ENCODE peak calls at places on chromosomes 6 and 20, in nine cellular contexts. One of them, this sample, is unnamed.

GRCh38 chr6:7183707-7184106 is 75.9 kb downstream of the RREB1 start:
- DNase-seq in tibial nerve: no peak
- DNase-seq in astrocyte of the spinal cord: no peak
- DNase-seq in HCT116: no peak
- DNase-seq in AG04450: no peak
- DNase-seq in upper lobe of left lung: no peak
- DNase-seq in fibroblast of lung: no peak
- DNase-seq in cardiac fibroblast: no peak
- DNase-seq in bronchial epithelial cell: peak; percentile 38
- DNase-seq in this sample: no peak

GRCh38 chr20:44302026-44302669 is 8.9 kb downstream of the FITM2 start:
- DNase-seq in upper lobe of left lung: no peak
- DNase-seq in fibroblast of lung: no peak
- DNase-seq in AG04450: no peak
- DNase-seq in bronchial epithelial cell: peak; percentile 57
- DNase-seq in HCT116: no peak
- DNase-seq in astrocyte of the spinal cord: no peak
- DNase-seq in tibial nerve: no peak
- DNase-seq in cardiac fibroblast: no peak
- DNase-seq in this sample: no peak

GRCh38 chr6:30615958-30616810 is 859 bp downstream of the PPP1R10 start:
- DNase-seq in tibial nerve: no peak
- DNase-seq in HCT116: no peak
- DNase-seq in bronchial epithelial cell: no peak
- DNase-seq in AG04450: no peak
- DNase-seq in upper lobe of left lung: no peak
- DNase-seq in fibroblast of lung: peak; percentile 25
- DNase-seq in cardiac fibroblast: peak; percentile 41
- DNase-seq in astrocyte of the spinal cord: peak; percentile 29
- DNase-seq in this sample: no peak

GRCh38 chr6:18893540-18894269 is 506.6 kb downstream of the RNF144B start:
- DNase-seq in HCT116: no peak
- DNase-seq in bronchial epithelial cell: no peak
- DNase-seq in astrocyte of the spinal cord: no peak
- DNase-seq in AG04450: no peak
- DNase-seq in tibial nerve: no peak
- DNase-seq in fibroblast of lung: no peak
- DNase-seq in upper lobe of left lung: no peak
- DNase-seq in cardiac fibroblast: no peak
- DNase-seq in this sample: no peak

GRCh38 chr6:79949235-79949634 is 1.9 kb upstream of the ELOVL4 start:
- DNase-seq in astrocyte of the spinal cord: peak; percentile 76
- DNase-seq in HCT116: peak; percentile 85
- DNase-seq in cardiac fibroblast: peak; percentile 79
- DNase-seq in AG04450: peak; percentile 23
- DNase-seq in fibroblast of lung: peak; percentile 68
- DNase-seq in upper lobe of left lung: no peak
- DNase-seq in tibial nerve: no peak
- DNase-seq in bronchial epithelial cell: peak; percentile 72
- DNase-seq in this sample: peak; percentile 11

GRCh38 chr6:129893513-129894098 is 32.5 kb upstream of the TMEM244 start:
- DNase-seq in HCT116: no peak
- DNase-seq in AG04450: no peak
- DNase-seq in astrocyte of the spinal cord: peak; percentile 43
- DNase-seq in cardiac fibroblast: peak; percentile 69
- DNase-seq in fibroblast of lung: peak; percentile 38
- DNase-seq in tibial nerve: no peak
- DNase-seq in upper lobe of left lung: no peak
- DNase-seq in bronchial epithelial cell: peak; percentile 57
- DNase-seq in this sample: no peak

GRCh38 chr6:113347420-113347819 is 509.7 kb upstream of the MARCKS start:
- DNase-seq in upper lobe of left lung: no peak
- DNase-seq in HCT116: no peak
- DNase-seq in tibial nerve: no peak
- DNase-seq in astrocyte of the spinal cord: peak; percentile 44
- DNase-seq in AG04450: no peak
- DNase-seq in cardiac fibroblast: peak; percentile 19
- DNase-seq in fibroblast of lung: peak; percentile 88
- DNase-seq in bronchial epithelial cell: no peak
- DNase-seq in this sample: no peak

GRCh38 chr6:110298916-110299315 is 59.2 kb downstream of the METTL24 start:
- DNase-seq in bronchial epithelial cell: no peak
- DNase-seq in fibroblast of lung: no peak
- DNase-seq in astrocyte of the spinal cord: no peak
- DNase-seq in cardiac fibroblast: no peak
- DNase-seq in AG04450: no peak
- DNase-seq in tibial nerve: no peak
- DNase-seq in HCT116: no peak
- DNase-seq in upper lobe of left lung: no peak
- DNase-seq in this sample: no peak

GRCh38 chr6:101539510-101540245 is 146.2 kb downstream of the GRIK2 start:
- DNase-seq in upper lobe of left lung: no peak
- DNase-seq in AG04450: no peak
- DNase-seq in tibial nerve: no peak
- DNase-seq in bronchial epithelial cell: peak; percentile 20
- DNase-seq in cardiac fibroblast: peak; percentile 83
- DNase-seq in HCT116: no peak
- DNase-seq in fibroblast of lung: peak; percentile 82
- DNase-seq in astrocyte of the spinal cord: peak; percentile 56
- DNase-seq in this sample: no peak

GRCh38 chr20:36645998-36646397 is at the start of gene SLA2:
- DNase-seq in tibial nerve: no peak
- DNase-seq in AG04450: no peak
- DNase-seq in upper lobe of left lung: no peak
- DNase-seq in astrocyte of the spinal cord: no peak
- DNase-seq in fibroblast of lung: no peak
- DNase-seq in HCT116: no peak
- DNase-seq in cardiac fibroblast: no peak
- DNase-seq in bronchial epithelial cell: no peak
- DNase-seq in this sample: no peak

GRCh38 chr20:58523072-58523681 is 8.0 kb upstream of the APCDD1L start:
- DNase-seq in cardiac fibroblast: no peak
- DNase-seq in AG04450: no peak
- DNase-seq in bronchial epithelial cell: peak; percentile 17
- DNase-seq in astrocyte of the spinal cord: peak; percentile 20
- DNase-seq in HCT116: no peak
- DNase-seq in upper lobe of left lung: no peak
- DNase-seq in fibroblast of lung: peak; percentile 95
- DNase-seq in tibial nerve: no peak
- DNase-seq in this sample: no peak

GRCh38 chr20:11001767-11002540 is 328.2 kb upstream of the JAG1 start:
- DNase-seq in upper lobe of left lung: no peak
- DNase-seq in HCT116: peak; percentile 95
- DNase-seq in fibroblast of lung: peak; percentile 74
- DNase-seq in cardiac fibroblast: peak; percentile 95
- DNase-seq in astrocyte of the spinal cord: peak; percentile 75
- DNase-seq in tibial nerve: no peak
- DNase-seq in AG04450: no peak
- DNase-seq in bronchial epithelial cell: peak; percentile 100
- DNase-seq in this sample: no peak

GRCh38 chr20:46945465-46945864 is 50.8 kb downstream of the EYA2 start:
- DNase-seq in AG04450: no peak
- DNase-seq in upper lobe of left lung: no peak
- DNase-seq in astrocyte of the spinal cord: peak; percentile 58
- DNase-seq in fibroblast of lung: no peak
- DNase-seq in cardiac fibroblast: no peak
- DNase-seq in bronchial epithelial cell: peak; percentile 52
- DNase-seq in tibial nerve: peak; percentile 50
- DNase-seq in HCT116: no peak
- DNase-seq in this sample: no peak

GRCh38 chr20:59074456-59074855 is 31.9 kb upstream of the PRELID3B start:
- DNase-seq in tibial nerve: no peak
- DNase-seq in bronchial epithelial cell: peak; percentile 83
- DNase-seq in upper lobe of left lung: no peak
- DNase-seq in AG04450: no peak
- DNase-seq in cardiac fibroblast: peak; percentile 25
- DNase-seq in fibroblast of lung: peak; percentile 75
- DNase-seq in HCT116: no peak
- DNase-seq in astrocyte of the spinal cord: no peak
- DNase-seq in this sample: no peak

GRCh38 chr20:61912665-61913422 is 152.8 kb downstream of the TAF4 start:
- DNase-seq in astrocyte of the spinal cord: no peak
- DNase-seq in fibroblast of lung: no peak
- DNase-seq in AG04450: no peak
- DNase-seq in tibial nerve: no peak
- DNase-seq in bronchial epithelial cell: no peak
- DNase-seq in cardiac fibroblast: no peak
- DNase-seq in upper lobe of left lung: no peak
- DNase-seq in HCT116: no peak
- DNase-seq in this sample: no peak

GRCh38 chr20:38125157-38126056 is 39.7 kb downstream of the TGM2 start:
- DNase-seq in AG04450: no peak
- DNase-seq in cardiac fibroblast: peak; percentile 84
- DNase-seq in tibial nerve: peak; percentile 41
- DNase-seq in HCT116: no peak
- DNase-seq in astrocyte of the spinal cord: peak; percentile 84
- DNase-seq in upper lobe of left lung: no peak
- DNase-seq in bronchial epithelial cell: peak; percentile 54
- DNase-seq in fibroblast of lung: peak; percentile 73
- DNase-seq in this sample: no peak

GRCh38 chr6:31736026-31736767 is at the start of gene CLIC1:
- DNase-seq in tibial nerve: peak; percentile 83
- DNase-seq in astrocyte of the spinal cord: peak; percentile 86
- DNase-seq in cardiac fibroblast: peak; percentile 84
- DNase-seq in AG04450: no peak
- DNase-seq in bronchial epithelial cell: peak; percentile 76
- DNase-seq in fibroblast of lung: peak; percentile 83
- DNase-seq in HCT116: no peak
- DNase-seq in upper lobe of left lung: peak; percentile 93
- DNase-seq in this sample: no peak

GRCh38 chr20:62953167-62953838 is 794 bp downstream of the SLC17A9 start:
- DNase-seq in bronchial epithelial cell: no peak
- DNase-seq in cardiac fibroblast: no peak
- DNase-seq in HCT116: no peak
- DNase-seq in tibial nerve: no peak
- DNase-seq in AG04450: no peak
- DNase-seq in astrocyte of the spinal cord: no peak
- DNase-seq in upper lobe of left lung: peak; percentile 75
- DNase-seq in fibroblast of lung: no peak
- DNase-seq in this sample: no peak

GRCh38 chr20:62951896-62952372 is 575 bp upstream of the SLC17A9 start:
- DNase-seq in fibroblast of lung: no peak
- DNase-seq in cardiac fibroblast: no peak
- DNase-seq in astrocyte of the spinal cord: no peak
- DNase-seq in bronchial epithelial cell: no peak
- DNase-seq in HCT116: no peak
- DNase-seq in tibial nerve: no peak
- DNase-seq in AG04450: no peak
- DNase-seq in upper lobe of left lung: peak; percentile 55
- DNase-seq in this sample: no peak

GRCh38 chr20:62951143-62951895 is 1.2 kb upstream of the SLC17A9 start:
- DNase-seq in upper lobe of left lung: no peak
- DNase-seq in bronchial epithelial cell: no peak
- DNase-seq in tibial nerve: no peak
- DNase-seq in HCT116: no peak
- DNase-seq in astrocyte of the spinal cord: no peak
- DNase-seq in cardiac fibroblast: no peak
- DNase-seq in fibroblast of lung: no peak
- DNase-seq in AG04450: no peak
- DNase-seq in this sample: no peak

GRCh38 chr20:62953839-62954703 is 1.6 kb downstream of the SLC17A9 start:
- DNase-seq in tibial nerve: peak; percentile 59
- DNase-seq in astrocyte of the spinal cord: peak; percentile 54
- DNase-seq in bronchial epithelial cell: peak; percentile 7
- DNase-seq in fibroblast of lung: peak; percentile 66
- DNase-seq in HCT116: no peak
- DNase-seq in AG04450: peak; percentile 18
- DNase-seq in cardiac fibroblast: peak; percentile 77
- DNase-seq in upper lobe of left lung: peak; percentile 85
- DNase-seq in this sample: no peak

GRCh38 chr20:62952373-62953166 is at the start of gene SLC17A9:
- DNase-seq in AG04450: no peak
- DNase-seq in upper lobe of left lung: peak; percentile 95
- DNase-seq in tibial nerve: peak; percentile 43
- DNase-seq in bronchial epithelial cell: no peak
- DNase-seq in HCT116: peak; percentile 48
- DNase-seq in astrocyte of the spinal cord: no peak
- DNase-seq in cardiac fibroblast: peak; percentile 36
- DNase-seq in fibroblast of lung: peak; percentile 39
- DNase-seq in this sample: no peak
- H3K4me3 ChIP-seq in AG04450: peak within 1 kb of the TSS; percentile 17
- H3K4me3 ChIP-seq in upper lobe of left lung: peak within 1 kb of the TSS; percentile 41
- H3K4me3 ChIP-seq in tibial nerve: peak within 1 kb of the TSS; percentile 18
- H3K4me3 ChIP-seq in bronchial epithelial cell: no peak within 1 kb of the TSS
- H3K4me3 ChIP-seq in HCT116: peak within 1 kb of the TSS; percentile 62
- H3K4me3 ChIP-seq in astrocyte of the spinal cord: peak within 1 kb of the TSS; percentile 15
- H3K4me3 ChIP-seq in cardiac fibroblast: peak within 1 kb of the TSS; percentile 51
- H3K4me3 ChIP-seq in fibroblast of lung: peak within 1 kb of the TSS; percentile 44
- H3K4me3 ChIP-seq in this sample: peak within 1 kb of the TSS; percentile 71

GRCh38 chr6:124076336-124077048 is 272.8 kb downstream of the NKAIN2 start:
- DNase-seq in AG04450: no peak
- DNase-seq in astrocyte of the spinal cord: peak; percentile 18
- DNase-seq in bronchial epithelial cell: no peak
- DNase-seq in tibial nerve: no peak
- DNase-seq in cardiac fibroblast: no peak
- DNase-seq in fibroblast of lung: no peak
- DNase-seq in upper lobe of left lung: no peak
- DNase-seq in HCT116: no peak
- DNase-seq in this sample: no peak
- TF ChIP-seq CTCF in AG04450: no peak
- TF ChIP-seq CTCF in astrocyte of the spinal cord: no peak
- TF ChIP-seq CTCF in bronchial epithelial cell: no peak
- TF ChIP-seq CTCF in tibial nerve: no peak
- TF ChIP-seq CTCF in cardiac fibroblast: no peak
- TF ChIP-seq CTCF in fibroblast of lung: no peak
- TF ChIP-seq CTCF in upper lobe of left lung: no peak
- TF ChIP-seq CTCF in HCT116: no peak
- TF ChIP-seq CTCF in this sample: no peak

DNA sequence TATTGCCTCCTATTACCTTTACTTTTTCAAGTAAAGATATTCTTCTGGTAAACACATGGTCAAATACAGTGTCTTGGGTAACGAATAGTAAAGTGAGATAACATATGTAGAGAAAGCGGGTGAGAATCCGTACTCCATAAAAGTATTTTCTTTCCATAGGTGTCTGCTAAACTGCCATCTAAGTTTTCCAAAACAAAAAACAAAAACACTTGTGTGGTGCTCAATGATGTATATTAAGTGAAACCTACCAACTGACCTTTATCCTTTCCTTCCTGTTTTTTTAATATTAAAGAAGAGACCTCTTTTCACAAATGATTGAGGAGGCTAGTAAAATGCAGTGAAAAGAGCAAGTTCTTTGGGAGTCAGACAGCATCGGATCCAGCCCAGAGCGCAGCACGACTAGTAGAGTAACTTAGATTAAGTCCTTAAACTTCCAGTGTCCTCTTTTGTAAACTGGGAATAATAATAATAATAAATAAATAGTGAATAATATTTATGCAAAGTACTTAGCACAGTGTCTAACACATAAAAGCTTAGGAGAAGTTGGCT is 437 bp upstream of the CDKAL1 start:
- DNase-seq in tibial nerve: no peak
- DNase-seq in fibroblast of lung: no peak
- DNase-seq in cardiac fibroblast: no peak
- DNase-seq in AG04450: no peak
- DNase-seq in astrocyte of the spinal cord: no peak
- DNase-seq in bronchial epithelial cell: no peak
- DNase-seq in upper lobe of left lung: no peak
- DNase-seq in HCT116: no peak
- DNase-seq in this sample: no peak
- H3K4me3 ChIP-seq in tibial nerve: peak overlapping the region; percentile 74
- H3K4me3 ChIP-seq in fibroblast of lung: no peak overlapping the region
- H3K4me3 ChIP-seq in cardiac fibroblast: peak overlapping the region; percentile 73
- H3K4me3 ChIP-seq in AG04450: peak overlapping the region; percentile 96
- H3K4me3 ChIP-seq in astrocyte of the spinal cord: peak overlapping the region; percentile 71
- H3K4me3 ChIP-seq in bronchial epithelial cell: peak overlapping the region; percentile 73
- H3K4me3 ChIP-seq in upper lobe of left lung: peak overlapping the region; percentile 69
- H3K4me3 ChIP-seq in HCT116: peak overlapping the region; percentile 69
- H3K4me3 ChIP-seq in this sample: peak overlapping the region; percentile 98

GRCh38 chr6:165755583-165755982 is 92.5 kb upstream of the PDE10A start:
- DNase-seq in bronchial epithelial cell: no peak
- DNase-seq in astrocyte of the spinal cord: no peak
- DNase-seq in cardiac fibroblast: no peak
- DNase-seq in upper lobe of left lung: no peak
- DNase-seq in tibial nerve: no peak
- DNase-seq in HCT116: no peak
- DNase-seq in fibroblast of lung: no peak
- DNase-seq in AG04450: no peak
- DNase-seq in this sample: no peak
- TF ChIP-seq CTCF in bronchial epithelial cell: no peak
- TF ChIP-seq CTCF in astrocyte of the spinal cord: peak; percentile 3
- TF ChIP-seq CTCF in cardiac fibroblast: peak; percentile 23
- TF ChIP-seq CTCF in upper lobe of left lung: no peak
- TF ChIP-seq CTCF in tibial nerve: peak; percentile 13
- TF ChIP-seq CTCF in HCT116: no peak
- TF ChIP-seq CTCF in fibroblast of lung: no peak
- TF ChIP-seq CTCF in AG04450: no peak
- TF ChIP-seq CTCF in this sample: no peak